ENCODE peak calls at places on chromosome 21, in four cellular contexts. H is H9, U is neuronal stem cell, M is mesendoderm. I is an unnamed sample.

GRCh38 chr21:18155508-18156193 is 89.0 kb upstream of the CHODL start:
- DNase-seq in H (no peak), U (peak), M (peak), I (no peak)

GRCh38 chr21:34889537-34890257 is 159.4 kb downstream of the RUNX1 start:
- DNase-seq in H (peak), U (no peak), M (peak), I (peak)

GRCh38 chr21:41075668-41076463 is 92.1 kb upstream of the BACE2 start:
- DNase-seq in H (no peak), U (no peak), M (no peak), I (no peak)

GRCh38 chr21:15735409-15735808 is 5.6 kb downstream of the USP25 start:
- DNase-seq in H (no peak), U (no peak), M (peak), I (no peak)

GRCh38 chr21:36163780-36164426 is 7.3 kb downstream of the DOP1B start:
- DNase-seq in H (no peak), U (no peak), M (no peak), I (no peak)

GRCh38 chr21:35559881-35560280 is 500.4 kb downstream of the SETD4 start:
- DNase-seq in H (no peak), U (no peak), M (no peak), I (peak)

GRCh38 chr21:14273736-14274538 is 58.0 kb downstream of the RBM11 start:
- DNase-seq in H (peak), U (no peak), M (peak), I (no peak)

GRCh38 chr21:16863541-16863940 is 649.3 kb upstream of the CXADR start:
- DNase-seq in H (no peak), U (no peak), M (no peak), I (no peak)

GRCh38 chr21:16084776-16085364 is 355.1 kb downstream of the USP25 start:
- DNase-seq in H (no peak), U (no peak), M (no peak), I (peak)

GRCh38 chr21:14850394-14850793 is 214.4 kb downstream of the NRIP1 start:
- DNase-seq in H (no peak), U (no peak), M (no peak), I (peak)

GRCh38 chr21:25456672-25457071 is 150.6 kb downstream of the MRPL39 start:
- DNase-seq in H (no peak), U (no peak), M (no peak), I (peak)

GRCh38 chr21:29217818-29218252 is 80.9 kb upstream of the BACH1 start:
- DNase-seq in H (no peak), U (no peak), M (no peak), I (peak)

GRCh38 chr21:20802631-20803260 is 195.5 kb upstream of the NCAM2 start:
- DNase-seq in H (no peak), U (no peak), M (no peak), I (no peak)

GRCh38 chr21:17466166-17466565 is 46.7 kb upstream of the CXADR start:
- DNase-seq in H (no peak), U (no peak), M (peak), I (peak)

GRCh38 chr21:32612075-32612998 is at the start of gene CFAP298:
- DNase-seq in H (peak), U (peak), M (peak), I (peak)
- H2BK15ac ChIP-seq in H (no peak), U (no peak), M (no peak), I (peak)

DNA sequence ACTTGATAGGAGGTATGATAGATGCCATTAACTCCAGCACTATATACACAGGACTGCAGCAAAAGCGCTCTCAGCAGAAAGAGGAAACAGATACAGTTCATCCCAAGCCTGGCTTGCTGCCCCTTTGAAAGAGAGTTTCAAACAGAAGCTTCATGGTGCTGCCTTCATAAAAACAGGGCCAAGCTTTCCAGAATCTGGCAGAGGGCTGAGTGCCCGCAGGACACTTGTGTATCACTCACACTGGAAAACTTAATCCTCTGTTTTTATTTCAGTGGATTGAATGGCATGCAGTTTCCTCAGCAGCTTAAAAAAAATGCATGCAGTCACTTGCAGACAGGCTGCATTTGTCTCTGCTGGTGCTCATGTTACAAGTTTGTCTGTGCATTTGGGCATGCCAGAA is 40.4 kb downstream of the KCNJ15 start:
- DNase-seq in H (no peak), U (no peak), M (no peak), I (peak)
- H2BK15ac ChIP-seq in H (no peak), U (no peak), M (no peak), I (peak)

GRCh38 chr21:32331444-32332305 is 33.0 kb downstream of the MRAP start:
- DNase-seq in H (no peak), U (peak), M (no peak), I (no peak)
- H2BK15ac ChIP-seq in H (no peak), U (no peak), M (no peak), I (no peak)

DNA sequence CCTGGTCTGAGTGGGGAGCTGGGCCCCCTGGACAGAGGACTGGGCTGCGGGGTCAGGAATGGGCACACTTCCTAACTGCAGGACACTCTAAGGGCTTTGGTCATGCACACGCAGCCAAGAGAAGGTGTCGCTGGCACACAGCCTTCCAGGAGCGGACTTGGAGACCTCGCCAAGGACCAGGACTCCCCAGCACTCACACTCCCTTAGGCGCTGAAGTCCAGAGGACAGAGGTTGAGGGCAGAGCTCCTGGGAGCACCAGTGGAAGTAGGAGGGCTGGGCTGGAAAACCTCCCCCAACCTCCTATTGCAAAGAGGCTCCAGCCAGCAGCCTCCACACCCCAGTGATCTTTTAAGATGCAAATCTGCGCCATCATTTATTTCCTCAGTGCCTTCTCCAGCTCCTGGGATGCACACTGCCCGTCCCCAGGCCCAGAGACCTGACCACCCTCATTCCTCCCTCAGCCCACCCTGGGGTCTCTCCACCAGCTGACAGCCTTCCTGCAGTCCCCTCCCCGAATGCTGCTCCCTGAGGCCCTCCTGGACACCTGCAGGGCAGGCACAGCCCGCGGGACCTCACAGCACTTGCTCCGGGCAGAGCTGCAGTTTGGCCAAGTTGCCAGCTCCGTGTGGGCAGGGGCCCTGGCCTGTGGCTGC is 3.0 kb downstream of the TSPEAR start:
- DNase-seq in H (peak), U (no peak), M (peak), I (no peak)
- H2BK15ac ChIP-seq in H (no peak), U (peak), M (no peak), I (no peak)

GRCh38 chr21:46084709-46085108 is 13.2 kb upstream of the COL6A2 start:
- DNase-seq in H (peak), U (no peak), M (no peak), I (no peak)

GRCh38 chr21:46084041-46084561 is 13.8 kb upstream of the COL6A2 start:
- DNase-seq in H (peak), U (no peak), M (no peak), I (no peak)

GRCh38 chr21:46081862-46082637 is 15.9 kb upstream of the COL6A2 start:
- DNase-seq in H (peak), U (no peak), M (no peak), I (no peak)

GRCh38 chr21:46082638-46083270 is 15.2 kb upstream of the COL6A2 start:
- DNase-seq in H (peak), U (no peak), M (no peak), I (no peak)

GRCh38 chr21:46083271-46084040 is 14.5 kb upstream of the COL6A2 start:
- DNase-seq in H (peak), U (no peak), M (no peak), I (no peak)
- H2BK15ac ChIP-seq in H (no peak), U (peak), M (no peak), I (no peak)

GRCh38 chr21:45383615-45384201 is 21.3 kb upstream of the COL18A1 start:
- DNase-seq in H (peak), U (no peak), M (peak), I (no peak)
- H2BK15ac ChIP-seq in H (no peak), U (no peak), M (no peak), I (no peak)

DNA sequence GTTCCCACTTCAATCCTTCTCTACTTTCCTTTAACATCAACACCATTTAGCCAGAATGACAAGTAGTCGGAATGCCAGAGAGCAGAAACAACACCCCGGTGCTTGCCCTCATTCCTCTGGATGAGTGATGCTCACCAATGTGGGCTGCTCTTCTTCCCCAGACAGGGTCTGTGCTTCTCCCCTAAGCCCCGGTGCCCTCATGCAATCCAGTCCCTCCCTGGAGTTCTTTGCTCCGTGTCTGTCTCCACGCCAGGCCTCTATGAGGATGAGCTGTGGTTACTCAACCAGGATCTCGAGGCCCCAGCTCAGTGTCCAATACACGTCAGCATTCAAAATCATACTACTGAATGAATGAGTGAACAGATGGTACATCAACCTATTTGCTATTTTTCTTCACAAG is 29.7 kb upstream of the PDE9A start:
- DNase-seq in H (no peak), U (no peak), M (no peak), I (no peak)
- H2BK15ac ChIP-seq in H (no peak), U (no peak), M (no peak), I (no peak)

GRCh38 chr21:37534431-37534830 is 167.9 kb downstream of the DYRK1A start:
- DNase-seq in H (no peak), U (no peak), M (no peak), I (no peak)
- H2BK15ac ChIP-seq in H (no peak), U (no peak), M (no peak), I (no peak)

GRCh38 chr21:45859762-45860357 is 121.7 kb upstream of the COL6A1 start:
- DNase-seq in H (no peak), U (no peak), M (no peak), I (no peak)

GRCh38 chr21:45861156-45861870 is 120.3 kb upstream of the COL6A1 start:
- DNase-seq in H (no peak), U (no peak), M (no peak), I (no peak)

GRCh38 chr21:45859041-45859761 is 122.4 kb upstream of the COL6A1 start:
- DNase-seq in H (no peak), U (no peak), M (no peak), I (no peak)

GRCh38 chr21:45862544-45863207 is 118.9 kb upstream of the COL6A1 start:
- DNase-seq in H (no peak), U (no peak), M (no peak), I (no peak)

DNA sequence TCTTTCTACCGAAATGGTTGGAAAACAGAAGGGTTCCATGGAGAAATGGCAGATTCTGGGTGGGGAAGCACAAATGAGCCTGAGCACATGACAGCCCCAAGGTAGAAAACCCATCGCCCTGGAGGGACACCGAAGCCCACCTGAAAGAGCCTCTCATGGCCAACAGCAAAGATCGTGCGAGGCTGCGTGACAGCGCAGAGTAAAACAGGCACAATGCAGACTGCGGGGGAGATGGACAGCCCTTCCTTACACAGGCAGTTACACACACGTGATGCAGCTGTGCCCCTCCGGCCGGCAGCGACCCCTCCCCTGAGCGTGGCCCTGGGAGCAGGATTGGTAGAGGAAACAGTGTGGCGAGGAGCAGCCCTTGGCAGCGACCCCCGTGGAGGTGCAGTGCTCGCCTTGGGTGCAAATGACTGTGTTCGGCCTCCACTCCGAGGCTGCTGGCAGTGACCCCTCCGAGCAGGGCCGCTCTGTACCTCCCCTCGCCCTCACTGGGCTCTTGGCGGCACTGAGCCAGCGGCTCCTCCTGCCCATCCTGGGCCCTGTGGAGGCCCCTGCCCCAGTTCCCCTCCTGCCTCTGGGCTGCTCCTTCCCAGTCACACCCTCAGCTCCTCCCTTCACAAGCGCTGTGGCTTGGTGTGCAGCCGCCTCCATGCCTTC is 120.9 kb upstream of the COL6A1 start:
- DNase-seq in H (no peak), U (no peak), M (no peak), I (no peak)
- H2BK15ac ChIP-seq in H (no peak), U (peak), M (no peak), I (no peak)

DNA sequence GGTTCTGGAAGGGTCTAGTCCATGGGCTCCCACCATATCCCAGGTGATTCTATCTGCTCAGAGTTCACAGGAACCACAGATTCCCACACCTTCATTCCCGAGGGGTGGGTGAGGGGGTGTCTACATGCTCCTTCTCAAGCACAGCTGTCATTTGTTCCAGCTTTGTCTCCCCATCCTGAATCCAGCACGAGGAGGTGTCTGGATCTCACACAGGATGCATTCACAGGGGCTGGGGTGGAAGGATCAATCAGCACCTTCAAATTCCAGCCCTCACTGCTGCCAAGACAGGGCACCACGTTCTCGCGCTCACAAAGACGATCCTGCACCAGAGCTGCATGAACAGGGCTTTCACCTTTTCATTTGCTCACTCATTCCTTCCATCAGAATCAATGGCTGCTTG is 52.7 kb downstream of the TCP10L start:
- DNase-seq in H (no peak), U (no peak), M (no peak), I (no peak)
- H2BK15ac ChIP-seq in H (no peak), U (no peak), M (no peak), I (no peak)

I was measured in IMR-90.